ENCODE peak calls at places on chromosomes 4 and X, in seven cellular contexts. B is IMR-90, L is mesendoderm, F is mesenchymal stem cell, H is H1, V is H9, S is trophoblast cell. N is an unnamed sample. For H3K4me1, the result is how much of the 10 kb centered on the place peaks cover.

GRCh38 chr4:169070071-169070894 is 60.2 kb upstream of the CBR4 start:
- DNase-seq in B (peak), L (peak), F (peak), H (no peak), V (peak), S (peak), N (peak)

GRCh38 chrX:129000797-129001196 is 522.5 kb downstream of the SMARCA1 start:
- DNase-seq in B (no peak), L (peak), F (no peak), H (no peak), V (no peak), S (peak), N (no peak)

GRCh38 chr4:108051343-108051742 is 61.7 kb downstream of the HADH start:
- DNase-seq in B (no peak), L (no peak), F (peak), H (no peak), V (no peak), S (no peak), N (no peak)

GRCh38 chr4:1748465-1748995 is 27.2 kb downstream of the TACC3 start:
- DNase-seq in B (peak), L (peak), F (peak), H (peak), V (peak), S (peak), N (peak)

GRCh38 chrX:46758163-46758955 is 559 bp downstream of the SLC9A7 start:
- DNase-seq in B (peak), L (no peak), F (peak), H (peak), V (peak), S (peak), N (peak)

GRCh38 chr4:126251169-126251568 is 936.4 kb downstream of the FAT4 start:
- DNase-seq in B (no peak), L (no peak), F (no peak), H (no peak), V (no peak), S (no peak), N (no peak)

GRCh38 chr4:43331226-43332078 is 438.9 kb downstream of the GRXCR1 start:
- DNase-seq in B (peak), L (no peak), F (peak), H (no peak), V (no peak), S (no peak), N (no peak)

GRCh38 chr4:110196206-110196870 is 2.1 kb downstream of the ELOVL6 start:
- DNase-seq in B (peak), L (peak), F (peak), H (peak), V (peak), S (peak), N (peak)

GRCh38 chr4:41358626-41359025 is 101.9 kb downstream of the UCHL1 start:
- DNase-seq in B (no peak), L (no peak), F (peak), H (no peak), V (no peak), S (no peak), N (no peak)

GRCh38 chr4:80103615-80104014 is 30.6 kb upstream of the ANTXR2 start:
- DNase-seq in B (no peak), L (no peak), F (no peak), H (no peak), V (no peak), S (no peak), N (no peak)

GRCh38 chr4:3827616-3828492 is 61.7 kb downstream of the ADRA2C start:
- DNase-seq in B (peak), L (no peak), F (no peak), H (no peak), V (no peak), S (no peak), N (no peak)

GRCh38 chr4:111014537-111014936 is 391.7 kb upstream of the PITX2 start:
- DNase-seq in B (no peak), L (no peak), F (no peak), H (no peak), V (no peak), S (peak), N (no peak)

GRCh38 chrX:11064276-11064675 is 46.9 kb upstream of the HCCS start:
- DNase-seq in B (no peak), L (no peak), F (no peak), H (no peak), V (no peak), S (no peak), N (no peak)

GRCh38 chrX:46218373-46218772 is 326.8 kb downstream of the ZNF674 start:
- DNase-seq in B (no peak), L (no peak), F (no peak), H (no peak), V (no peak), S (peak), N (no peak)

GRCh38 chr4:148116264-148116663 is 325.9 kb downstream of the NR3C2 start:
- DNase-seq in B (peak), L (no peak), F (no peak), H (no peak), V (no peak), S (peak), N (no peak)

GRCh38 chrX:13966071-13966850 is 63.4 kb downstream of the GEMIN8 start:
- DNase-seq in B (no peak), L (no peak), F (no peak), H (no peak), V (no peak), S (no peak), N (no peak)

GRCh38 chr4:125043453-125043852 is 271.3 kb upstream of the FAT4 start:
- DNase-seq in B (no peak), L (no peak), F (peak), H (no peak), V (no peak), S (no peak), N (no peak)

GRCh38 chr4:112327950-112328349 is 30.8 kb downstream of the ALPK1 start:
- DNase-seq in B (peak), L (peak), F (peak), H (no peak), V (no peak), S (peak), N (peak)

GRCh38 chr4:186727977-186728519 is 4.4 kb upstream of the FAT1 start:
- DNase-seq in B (no peak), L (peak), F (peak), H (no peak), V (peak), S (no peak), N (peak)

GRCh38 chrX:8341814-8342590 is 122.6 kb upstream of the VCX3B start:
- DNase-seq in B (no peak), L (no peak), F (no peak), H (no peak), V (no peak), S (no peak), N (no peak)

GRCh38 chr4:86961605-86962295 is 26.9 kb downstream of the AFF1 start:
- DNase-seq in B (peak), L (no peak), F (peak), H (no peak), V (no peak), S (no peak), N (no peak)

GRCh38 chrX:154313147-154313546 is 17.6 kb downstream of the TKTL1 start:
- DNase-seq in B (no peak), L (no peak), F (no peak), H (no peak), V (no peak), S (no peak), N (no peak)

GRCh38 chrX:1093112-1093511 is 119.3 kb downstream of the CRLF2 start:
- DNase-seq in B (no peak), L (no peak), F (no peak), H (no peak), V (no peak), S (no peak), N (no peak)

GRCh38 chr4:38273369-38273768 is 313.2 kb downstream of the PTTG2 start:
- DNase-seq in B (no peak), L (no peak), F (no peak), H (no peak), V (no peak), S (no peak), N (no peak)

GRCh38 chr4:102815981-102816380 is 11.4 kb downstream of the UBE2D3 start:
- DNase-seq in B (peak), L (peak), F (peak), H (no peak), V (no peak), S (peak), N (peak)

GRCh38 chr4:184776821-184777220 is 42.9 kb upstream of the CENPU start:
- DNase-seq in B (no peak), L (no peak), F (no peak), H (no peak), V (no peak), S (no peak), N (no peak)

GRCh38 chr4:173415885-173416658 is 17.2 kb upstream of the SCRG1 start:
- DNase-seq in B (no peak), L (no peak), F (no peak), H (no peak), V (no peak), S (peak), N (no peak)

GRCh38 chrX:132217203-132218073 is 1.8 kb downstream of the RAP2C start:
- DNase-seq in B (peak), L (peak), F (peak), H (peak), V (peak), S (peak), N (peak)

GRCh38 chr4:21203416-21203815 is 503.2 kb downstream of the PACRGL start:
- DNase-seq in B (no peak), L (peak), F (no peak), H (no peak), V (no peak), S (no peak), N (no peak)

GRCh38 chr4:7160439-7160838 is 31.9 kb upstream of the SORCS2 start:
- DNase-seq in B (no peak), L (no peak), F (no peak), H (no peak), V (peak), S (no peak), N (no peak)

GRCh38 chr4:76950052-76950845 is 697 bp downstream of the SEPTIN11 start:
- DNase-seq in B (no peak), L (peak), F (peak), H (peak), V (no peak), S (peak), N (peak)

GRCh38 chr4:156939801-156940200 is 31.8 kb downstream of the PDGFC start:
- DNase-seq in B (no peak), L (no peak), F (no peak), H (no peak), V (no peak), S (no peak), N (no peak)

GRCh38 chr4:78864405-78865024 is 74.7 kb downstream of the PAQR3 start:
- DNase-seq in B (peak), L (peak), F (peak), H (no peak), V (no peak), S (peak), N (peak)

GRCh38 chrX:51144828-51145442 is 187.7 kb upstream of the NUDT10 start:
- DNase-seq in B (peak), L (peak), F (peak), H (peak), V (peak), S (peak), N (peak)

GRCh38 chrX:140071037-140071436 is 105.7 kb upstream of the CXorf66 start:
- DNase-seq in B (no peak), L (no peak), F (no peak), H (no peak), V (no peak), S (no peak), N (no peak)

GRCh38 chrX:71144651-71145050 is at the start of gene NLGN3:
- DNase-seq in B (no peak), L (peak), F (no peak), H (peak), V (no peak), S (no peak), N (no peak)

GRCh38 chr4:166941629-166942028 is 292.7 kb downstream of the SPOCK3 start:
- DNase-seq in B (no peak), L (peak), F (no peak), H (no peak), V (no peak), S (peak), N (no peak)

GRCh38 chr4:158841540-158841939 is 72.7 kb downstream of the FNIP2 start:
- DNase-seq in B (no peak), L (no peak), F (no peak), H (no peak), V (no peak), S (no peak), N (no peak)

DNA sequence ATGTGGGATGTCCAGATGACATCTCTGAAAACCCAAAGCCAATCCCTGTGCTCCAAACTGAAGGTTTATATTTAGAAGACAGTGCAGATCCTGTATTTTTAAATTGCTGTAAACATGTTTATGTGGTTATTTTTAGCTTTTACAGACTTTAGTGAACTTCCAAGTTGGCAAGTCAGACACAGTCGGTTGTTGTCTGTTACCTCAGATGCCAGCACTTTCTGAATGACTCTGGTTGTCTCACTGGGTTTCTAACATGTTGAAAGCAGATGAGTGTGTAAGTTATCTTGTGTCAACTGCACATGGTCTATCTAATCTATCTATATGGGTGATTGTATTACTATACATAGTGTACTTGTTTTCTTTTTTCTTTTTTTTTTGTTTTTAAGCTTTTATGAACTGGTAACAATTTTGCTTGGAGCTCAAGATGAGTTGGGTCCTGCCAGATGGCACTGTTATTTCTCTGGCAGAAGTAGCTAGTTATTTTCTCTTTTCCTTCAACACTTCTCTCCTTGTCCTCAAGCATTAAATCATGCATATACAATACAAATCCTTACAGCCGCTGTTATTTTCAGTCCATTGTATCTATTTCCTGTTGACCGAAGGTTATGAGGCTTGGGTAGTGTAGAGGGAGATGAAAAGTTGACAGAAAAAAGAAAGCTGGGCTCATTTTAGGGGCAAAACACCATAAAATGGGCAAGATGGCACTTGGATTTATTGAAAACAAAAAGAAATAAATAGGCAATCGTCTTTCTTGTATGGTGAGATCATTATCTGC is 66.3 kb downstream of the GAB1 start:
- DNase-seq in B (no peak), L (no peak), F (peak), H (no peak), V (no peak), S (peak), N (no peak)
- H3K4me1 ChIP-seq in B (under half), L (under half), F (under half), H (under half), V (under half), S (under half), N (under half)

GRCh38 chrX:12945494-12945893 is 29.4 kb upstream of the TMSB4X start:
- DNase-seq in B (no peak), L (no peak), F (no peak), H (no peak), V (no peak), S (no peak), N (no peak)
- H2AK5ac ChIP-seq in B (no peak), L (no peak), F (no peak), H (no peak), V (no peak), S (no peak), N (no peak)

DNA sequence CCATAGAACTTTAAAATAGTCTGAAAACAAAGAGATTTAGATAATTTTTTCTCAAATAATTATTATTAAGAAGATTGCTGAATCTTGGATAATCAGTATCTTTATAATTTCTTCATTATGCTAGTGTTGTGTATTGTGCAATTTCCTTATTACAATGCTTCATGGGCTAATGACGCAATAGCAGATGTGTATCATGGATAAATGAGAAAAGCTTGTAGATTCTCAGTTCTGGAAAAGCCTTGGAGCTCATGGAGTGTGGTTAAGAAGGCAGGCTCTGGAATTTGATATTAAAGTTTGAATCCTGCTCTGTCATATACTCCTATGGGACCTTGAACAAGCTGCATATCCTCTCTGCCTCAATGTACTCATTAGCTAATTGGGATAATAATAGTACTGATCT is 18.9 kb upstream of the CXCL8 start:
- DNase-seq in B (peak), L (no peak), F (peak), H (no peak), V (no peak), S (peak), N (no peak)
- H3K23ac ChIP-seq in B (no peak), L (no peak), F (no peak), H (no peak), V (no peak), S (no peak), N (no peak)

GRCh38 chr4:170248576-170248975 is 158.8 kb upstream of the AADAT start:
- DNase-seq in B (no peak), L (no peak), F (no peak), H (no peak), V (no peak), S (no peak), N (no peak)

GRCh38 chr4:170242471-170242870 is 152.7 kb upstream of the AADAT start:
- DNase-seq in B (no peak), L (no peak), F (no peak), H (no peak), V (no peak), S (no peak), N (no peak)

GRCh38 chr4:170248029-170248428 is 158.3 kb upstream of the AADAT start:
- DNase-seq in B (no peak), L (no peak), F (no peak), H (no peak), V (no peak), S (no peak), N (no peak)

GRCh38 chr4:170247585-170247984 is 157.8 kb upstream of the AADAT start:
- DNase-seq in B (no peak), L (no peak), F (no peak), H (no peak), V (no peak), S (no peak), N (no peak)

GRCh38 chr4:170243662-170244288 is 154.0 kb upstream of the AADAT start:
- DNase-seq in B (no peak), L (peak), F (no peak), H (no peak), V (no peak), S (peak), N (no peak)
- H3K4me1 ChIP-seq in B (under half), L (under half), F (under half), H (under half), V (under half), S (under half), N (under half)

DNA sequence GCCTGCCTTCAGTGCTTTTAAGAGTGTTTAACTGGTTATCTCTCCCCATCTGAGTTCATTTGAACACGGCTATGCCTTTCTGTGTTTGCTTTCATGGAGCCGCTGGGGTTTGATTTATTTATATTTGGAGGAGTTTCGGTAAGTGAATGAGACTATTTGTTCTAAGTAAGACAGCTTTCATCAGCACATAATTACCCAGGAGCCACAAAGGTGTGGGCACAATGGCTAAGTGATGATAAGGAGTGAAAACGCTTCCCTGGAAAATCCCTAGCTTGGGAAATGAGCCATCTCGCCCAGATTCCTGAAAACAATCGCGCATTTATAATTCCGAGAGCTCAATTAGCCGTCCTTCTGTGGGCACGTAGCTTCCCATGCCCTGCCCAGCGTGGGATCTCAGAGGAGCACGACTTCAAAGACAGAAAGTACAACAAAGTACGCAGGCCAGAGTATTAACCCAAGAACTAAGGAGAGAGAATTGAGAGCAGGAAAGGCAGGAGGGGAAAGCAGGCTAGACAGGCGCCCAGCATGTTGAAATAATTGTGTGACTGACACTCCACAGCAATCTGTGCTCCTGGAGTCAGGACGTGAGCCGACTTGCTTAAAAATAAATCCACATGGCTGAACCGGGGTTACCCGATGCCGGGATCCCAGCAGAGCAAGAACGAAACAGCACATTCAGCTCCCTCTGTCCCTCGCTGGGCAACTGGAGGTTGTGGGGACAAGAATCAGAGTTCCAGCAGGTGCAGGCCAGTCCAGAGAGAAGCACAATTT is 99.0 kb downstream of the DHRSX start:
- DNase-seq in B (no peak), L (peak), F (no peak), H (no peak), V (no peak), S (no peak), N (peak)
- H2AK5ac ChIP-seq in B (no peak), L (peak), F (no peak), H (peak), V (no peak), S (no peak), N (no peak)

GRCh38 chrX:150409964-150410363 is 46.8 kb downstream of the MAMLD1 start:
- DNase-seq in B (no peak), L (peak), F (no peak), H (no peak), V (no peak), S (no peak), N (no peak)

GRCh38 chrX:150411656-150412055 is 48.5 kb downstream of the MAMLD1 start:
- DNase-seq in B (no peak), L (no peak), F (no peak), H (no peak), V (no peak), S (no peak), N (no peak)

GRCh38 chrX:150408561-150408960 is 45.4 kb downstream of the MAMLD1 start:
- DNase-seq in B (peak), L (no peak), F (peak), H (no peak), V (no peak), S (no peak), N (no peak)

GRCh38 chrX:150409486-150409885 is 46.4 kb downstream of the MAMLD1 start:
- DNase-seq in B (no peak), L (no peak), F (no peak), H (no peak), V (no peak), S (no peak), N (no peak)

GRCh38 chrX:150410513-150410912 is 47.4 kb downstream of the MAMLD1 start:
- DNase-seq in B (no peak), L (no peak), F (no peak), H (no peak), V (no peak), S (no peak), N (no peak)
- H3K23ac ChIP-seq in B (no peak), L (no peak), F (no peak), H (no peak), V (no peak), S (no peak), N (no peak)

DNA sequence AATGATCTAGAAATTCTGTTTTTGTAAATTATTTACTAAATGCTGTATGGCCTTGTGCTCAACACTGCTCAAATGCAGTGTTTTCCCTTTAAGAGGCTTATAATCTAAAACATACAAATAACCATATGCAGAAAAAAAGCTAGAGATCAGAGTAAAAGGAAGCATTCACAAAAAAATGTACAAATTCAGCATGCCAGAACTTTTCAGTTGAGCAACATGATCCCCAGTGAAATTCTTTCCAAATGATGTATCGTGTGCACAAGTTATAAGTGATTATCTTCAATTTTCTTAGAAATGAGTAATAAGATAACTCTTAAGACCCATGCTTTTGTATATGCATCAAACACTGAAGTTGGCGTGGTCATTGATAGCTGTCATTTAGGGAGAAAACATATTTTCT is 5.0 kb downstream of the GPC3 start:
- DNase-seq in B (no peak), L (no peak), F (no peak), H (no peak), V (no peak), S (peak), N (no peak)
- H3K4me1 ChIP-seq in B (under half), L (under half), F (under half), H (under half), V (under half), S (under half), N (under half)